ENCODE peak calls at places on chromosome 4, in six cellular contexts. P is A549, M is H1, L is K562, K is SK-N-SH, G is HepG2. W is an unnamed sample.

GRCh38 chr4:83757121-83757621 is 221.3 kb downstream of the GPAT3 start:
- DNase-seq in K (no peak), L (peak), P (no peak), M (no peak), G (no peak), W (no peak)

GRCh38 chr4:25029479-25030282 is 1.1 kb downstream of the LGI2 start:
- DNase-seq in P (no peak), K (peak), L (no peak), M (peak), G (no peak), W (no peak)

GRCh38 chr4:52643190-52643589 is 15.9 kb downstream of the USP46 start:
- DNase-seq in L (no peak), P (no peak), G (no peak), M (no peak), K (no peak), W (no peak)

GRCh38 chr4:139740531-139741041 is 75.0 kb downstream of the MGST2 start:
- DNase-seq in K (peak), M (peak), L (no peak), P (peak), G (peak), W (no peak)

GRCh38 chr4:16508968-16509367 is 282.7 kb upstream of the TAPT1 start:
- DNase-seq in L (peak), M (no peak), K (no peak), G (no peak), P (no peak), W (no peak)

GRCh38 chr4:130722370-130722769 is 1626.4 kb downstream of the C4orf33 start:
- DNase-seq in G (no peak), P (no peak), K (no peak), M (no peak), L (no peak), W (no peak)

GRCh38 chr4:7021930-7022658 is 21.1 kb upstream of the TADA2B start:
- DNase-seq in K (no peak), L (no peak), G (no peak), P (peak), M (no peak), W (no peak)

GRCh38 chr4:81049310-81049709 is 18.8 kb downstream of the BMP3 start:
- DNase-seq in K (no peak), L (no peak), M (no peak), P (no peak), G (no peak), W (no peak)

GRCh38 chr4:72429397-72429889 is 139.6 kb downstream of the ADAMTS3 start:
- DNase-seq in P (no peak), G (no peak), M (no peak), K (no peak), L (no peak), W (no peak)

GRCh38 chr4:31234494-31234893 is 514.3 kb downstream of the PCDH7 start:
- DNase-seq in L (no peak), P (no peak), K (no peak), M (no peak), G (no peak), W (peak)

GRCh38 chr4:106690487-106690886 is 321.9 kb upstream of the GIMD1 start:
- DNase-seq in L (no peak), M (no peak), K (no peak), G (no peak), P (no peak), W (no peak)

GRCh38 chr4:128821151-128821550 is 11.7 kb downstream of the JADE1 start:
- DNase-seq in K (no peak), M (no peak), L (no peak), G (no peak), P (no peak), W (no peak)

GRCh38 chr4:54382623-54383022 is 153.5 kb downstream of the PDGFRA start:
- DNase-seq in M (no peak), G (no peak), L (no peak), K (no peak), P (no peak), W (no peak)

GRCh38 chr4:2535386-2536192 is 858 bp upstream of the FAM193A start:
- DNase-seq in G (peak), M (peak), K (peak), P (no peak), L (peak), W (no peak)

GRCh38 chr4:183344523-183345255 is 22.5 kb upstream of the CLDN24 start:
- DNase-seq in K (no peak), P (no peak), L (no peak), G (no peak), M (no peak), W (no peak)

GRCh38 chr4:156330436-156331031 is 376.9 kb upstream of the CTSO start:
- DNase-seq in P (no peak), M (no peak), L (no peak), G (no peak), K (no peak), W (no peak)

GRCh38 chr4:16579866-16580265 is 318.6 kb downstream of the LDB2 start:
- DNase-seq in L (no peak), M (no peak), P (no peak), G (no peak), K (no peak), W (no peak)

GRCh38 chr4:22688236-22688635 is 4.5 kb upstream of the GBA3 start:
- DNase-seq in G (no peak), K (no peak), P (no peak), M (no peak), L (no peak), W (no peak)

GRCh38 chr4:122712782-122713181 is 19.7 kb upstream of the BBS12 start:
- DNase-seq in K (no peak), M (no peak), L (no peak), P (no peak), G (no peak), W (no peak)

GRCh38 chr4:16337936-16338335 is 111.7 kb upstream of the TAPT1 start:
- DNase-seq in L (no peak), G (no peak), M (no peak), P (no peak), K (no peak), W (no peak)

GRCh38 chr4:82525287-82525898 is 36.4 kb downstream of the TMEM150C start:
- DNase-seq in P (no peak), L (no peak), M (no peak), K (no peak), G (no peak), W (no peak)

GRCh38 chr4:141807501-141807900 is 171.1 kb downstream of the IL15 start:
- DNase-seq in G (no peak), K (no peak), L (no peak), M (no peak), P (no peak), W (no peak)

GRCh38 chr4:114386637-114387233 is 211.9 kb upstream of the UGT8 start:
- DNase-seq in M (no peak), P (no peak), L (peak), G (peak), K (peak), W (peak)

GRCh38 chr4:25157071-25157470 is 3.2 kb downstream of the SEPSECS start:
- DNase-seq in L (no peak), P (no peak), G (no peak), K (no peak), M (no peak), W (no peak)

GRCh38 chr4:147192679-147193078 is 247.0 kb upstream of the TTC29 start:
- DNase-seq in G (no peak), P (no peak), M (no peak), K (no peak), L (no peak), W (no peak)

GRCh38 chr4:1871471-1872021 is 353 bp downstream of the NSD2 start:
- DNase-seq in P (no peak), L (no peak), G (no peak), K (peak), M (peak), W (no peak)

GRCh38 chr4:26124753-26125236 is 196.0 kb upstream of the RBPJ start:
- DNase-seq in L (no peak), M (no peak), G (no peak), K (no peak), P (no peak), W (no peak)

GRCh38 chr4:8394125-8394524 is 46.4 kb downstream of the ACOX3 start:
- DNase-seq in M (no peak), G (no peak), P (no peak), L (no peak), K (no peak), W (no peak)

GRCh38 chr4:57071340-57071739 is 38.8 kb downstream of the IGFBP7 start:
- DNase-seq in K (no peak), P (no peak), L (no peak), G (no peak), M (no peak), W (no peak)

GRCh38 chr4:150236626-150237025 is 158.4 kb downstream of the DCLK2 start:
- DNase-seq in G (no peak), M (no peak), P (no peak), L (no peak), K (no peak), W (no peak)

DNA sequence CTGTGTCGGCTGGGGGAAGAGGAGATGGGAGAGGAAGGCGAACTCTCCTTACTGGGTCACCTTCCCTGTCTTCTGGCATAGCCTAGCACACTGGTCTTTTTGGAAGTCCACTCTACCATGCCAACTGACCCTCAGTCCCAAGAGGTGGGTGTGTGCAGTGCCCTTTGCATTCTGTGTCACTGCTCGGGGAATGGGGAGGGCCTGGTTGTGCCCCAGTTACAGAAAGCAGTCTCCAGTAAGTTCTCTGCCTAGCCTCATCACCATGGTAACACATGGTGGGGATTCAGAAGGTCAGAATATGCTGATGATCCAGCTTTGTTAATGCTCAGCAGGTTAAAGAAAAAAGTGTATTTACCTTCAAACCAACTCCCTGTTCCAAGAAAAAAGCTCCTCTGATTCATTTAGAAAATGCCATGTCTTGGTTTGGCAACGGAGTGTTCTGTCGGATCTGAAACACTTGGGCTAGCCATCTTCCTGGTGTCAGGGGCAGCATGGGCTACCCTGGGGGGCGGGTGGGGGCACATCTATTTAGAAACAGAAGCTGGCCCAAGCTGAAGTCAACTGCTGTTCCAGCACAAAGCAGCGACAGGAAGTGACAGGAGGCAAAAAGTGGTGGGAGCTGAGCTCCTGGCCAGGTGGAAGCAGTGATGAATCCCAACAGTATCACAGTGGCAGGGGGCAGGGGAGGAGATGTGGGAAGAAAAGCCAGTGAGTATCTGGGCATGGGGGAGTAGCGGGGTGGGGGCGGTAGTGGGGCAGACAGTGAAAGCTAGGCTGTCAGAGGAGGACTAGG is 37.0 kb downstream of the NSG1 start:
- DNase-seq in G (no peak), K (no peak), M (peak), L (no peak), P (no peak), W (no peak)
- TF ChIP-seq CHD2 in G (no peak), K (no peak), M (no peak), L (no peak), P (no peak), W (no peak)

GRCh38 chr4:168636506-168637176 is 139.8 kb downstream of the PALLD start:
- DNase-seq in G (no peak), P (no peak), M (no peak), L (no peak), K (no peak), W (no peak)
- TF ChIP-seq CHD2 in G (no peak), P (no peak), M (no peak), L (no peak), K (no peak), W (no peak)

GRCh38 chr4:182202650-182203049 is 40.6 kb upstream of the TENM3 start:
- DNase-seq in L (no peak), G (no peak), P (no peak), K (no peak), M (no peak), W (no peak)

GRCh38 chr4:182206916-182207315 is 36.3 kb upstream of the TENM3 start:
- DNase-seq in K (no peak), L (no peak), G (no peak), M (no peak), P (no peak), W (no peak)

GRCh38 chr4:182206266-182206665 is 36.9 kb upstream of the TENM3 start:
- DNase-seq in G (no peak), L (no peak), M (no peak), K (no peak), P (no peak), W (no peak)

GRCh38 chr4:182204042-182204441 is 39.2 kb upstream of the TENM3 start:
- DNase-seq in M (no peak), P (no peak), G (no peak), L (no peak), K (no peak), W (no peak)

DNA sequence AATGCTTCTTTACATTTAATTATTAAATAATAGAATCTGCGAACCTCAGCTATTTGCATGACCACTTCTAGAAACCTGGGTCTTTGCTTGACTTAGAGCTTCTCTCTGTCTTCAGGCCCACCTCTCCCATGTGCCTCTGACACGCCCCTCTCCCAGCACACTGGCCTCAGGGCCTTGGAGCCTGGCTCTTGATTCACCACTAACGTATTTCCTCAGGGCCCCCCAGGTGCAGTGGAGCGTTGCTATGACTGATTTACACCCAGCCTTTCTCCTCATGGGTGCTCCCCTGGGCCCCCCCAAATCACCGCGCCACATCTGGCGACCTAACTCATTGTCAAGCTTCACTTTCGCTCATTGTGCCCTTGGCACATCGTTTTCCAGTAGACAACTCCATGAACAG is 37.9 kb upstream of the TENM3 start:
- DNase-seq in M (no peak), G (no peak), P (no peak), L (no peak), K (no peak), W (no peak)
- TF ChIP-seq CHD2 in M (no peak), G (no peak), P (no peak), L (no peak), K (no peak), W (no peak)

DNA sequence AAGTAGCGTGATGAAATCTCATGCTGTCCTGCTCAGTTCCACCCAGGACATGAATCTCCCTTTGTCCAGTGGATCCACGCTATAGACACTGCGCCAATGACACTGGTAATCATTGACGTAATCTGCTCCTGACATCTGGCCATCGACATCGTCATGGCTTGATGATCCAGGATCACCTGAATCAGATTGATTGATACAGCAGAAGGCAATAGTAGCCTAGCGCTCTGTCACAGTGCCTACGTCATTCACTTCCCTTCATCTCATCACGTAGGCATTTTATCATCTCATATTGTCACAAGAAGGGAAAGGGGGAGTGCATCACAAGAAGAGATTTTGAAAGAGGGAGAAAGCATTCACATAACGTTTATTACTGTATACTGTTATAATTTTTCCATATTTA is 68.8 kb downstream of the STK32B start:
- DNase-seq in K (no peak), L (no peak), G (no peak), P (no peak), M (no peak), W (no peak)
- TF ChIP-seq CHD2 in K (no peak), L (no peak), G (no peak), P (no peak), M (no peak), W (no peak)

GRCh38 chr4:135240796-135241195 is 1039.2 kb upstream of the PABPC4L start:
- DNase-seq in L (no peak), K (no peak), M (no peak), G (no peak), P (no peak), W (no peak)
- TF ChIP-seq CHD2 in L (no peak), K (no peak), M (no peak), G (no peak), P (no peak), W (no peak)

GRCh38 chr4:102387552-102388150 is 42.4 kb upstream of the SLC39A8 start:
- DNase-seq in M (no peak), L (peak), P (no peak), K (no peak), G (no peak), W (no peak)

GRCh38 chr4:102392033-102392744 is 46.9 kb upstream of the SLC39A8 start:
- DNase-seq in G (no peak), P (no peak), M (no peak), L (no peak), K (no peak), W (no peak)

GRCh38 chr4:102390438-102390837 is 45.2 kb upstream of the SLC39A8 start:
- DNase-seq in K (no peak), P (no peak), M (no peak), G (no peak), L (no peak), W (peak)

GRCh38 chr4:102386966-102387365 is 41.7 kb upstream of the SLC39A8 start:
- DNase-seq in K (no peak), P (no peak), M (no peak), L (no peak), G (no peak), W (no peak)

DNA sequence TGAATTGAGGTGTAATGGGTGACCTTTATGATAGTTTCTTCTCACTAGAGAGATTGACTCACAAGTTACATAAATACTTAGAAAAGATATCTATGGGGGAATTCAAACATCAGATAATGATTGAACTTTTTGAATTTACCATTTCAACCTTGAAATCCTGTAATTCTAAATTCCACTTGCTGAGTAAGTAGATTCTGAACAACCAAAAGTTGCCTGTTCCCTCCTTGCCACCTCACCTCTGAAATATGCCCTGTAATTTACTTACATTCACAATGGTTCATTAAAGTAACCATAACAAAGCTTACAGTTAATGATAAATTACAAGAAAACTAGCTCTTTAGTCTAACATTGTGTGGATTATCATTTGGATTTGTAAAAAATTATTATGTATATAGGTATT is 43.4 kb upstream of the SLC39A8 start:
- DNase-seq in G (no peak), P (no peak), L (no peak), K (no peak), M (no peak), W (no peak)
- TF ChIP-seq CHD2 in G (no peak), P (no peak), L (no peak), K (no peak), M (no peak), W (no peak)

GRCh38 chr4:182306792-182307507 is 63.7 kb downstream of the TENM3 start:
- DNase-seq in L (no peak), K (no peak), G (no peak), M (no peak), P (no peak), W (no peak)

GRCh38 chr4:182303847-182304246 is 60.6 kb downstream of the TENM3 start:
- DNase-seq in M (no peak), G (no peak), K (no peak), P (no peak), L (no peak), W (no peak)

GRCh38 chr4:182310316-182310715 is 67.1 kb downstream of the TENM3 start:
- DNase-seq in G (no peak), M (no peak), L (no peak), P (no peak), K (no peak), W (no peak)

GRCh38 chr4:182309877-182310276 is 66.7 kb downstream of the TENM3 start:
- DNase-seq in K (no peak), L (no peak), P (no peak), M (no peak), G (peak), W (no peak)

DNA sequence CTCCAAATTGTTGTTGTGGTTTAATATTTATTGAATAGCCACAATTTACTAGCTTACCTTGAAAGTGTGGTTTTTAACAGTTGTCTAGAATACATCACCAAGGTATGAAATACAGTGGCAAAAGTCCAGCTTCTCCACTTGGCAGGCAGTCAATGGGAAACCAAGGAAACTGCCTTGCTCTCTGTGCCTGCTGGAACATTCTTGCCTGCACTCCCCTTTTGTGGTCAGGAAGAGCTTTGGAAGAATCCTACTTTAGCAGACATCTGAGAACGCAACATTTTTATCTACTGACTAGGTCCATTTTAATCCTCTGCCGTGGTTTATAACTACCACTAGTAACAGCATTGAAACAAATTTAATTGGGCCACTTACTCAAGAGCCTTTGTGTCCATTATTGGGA is 64.5 kb downstream of the TENM3 start:
- DNase-seq in G (no peak), L (no peak), K (no peak), P (no peak), M (no peak), W (no peak)
- TF ChIP-seq CHD2 in G (no peak), L (no peak), K (no peak), P (no peak), M (no peak), W (no peak)